ENCODE peak calls at places on chromosome 14, in nine cellular contexts. One of them, this sample, is unnamed.

GRCh38 chr14:67729072-67729561 is 27.4 kb downstream of the RDH12 start:
- DNase-seq in PC-3: no peak
- DNase-seq in AG04449: no peak
- DNase-seq in endothelial cell of umbilical vein: no peak
- DNase-seq in CD8-positive, alpha-beta T cell: no peak
- DNase-seq in pancreas: no peak
- DNase-seq in fibroblast of the aortic adventitia: no peak
- DNase-seq in OCI-LY7: no peak
- DNase-seq in fibroblast of lung: no peak
- DNase-seq in this sample: no peak

GRCh38 chr14:74038015-74038859 is 19.1 kb downstream of the BBOF1 start:
- DNase-seq in fibroblast of the aortic adventitia: peak; percentile 72
- DNase-seq in endothelial cell of umbilical vein: peak; percentile 76
- DNase-seq in PC-3: peak; percentile 84
- DNase-seq in fibroblast of lung: peak; percentile 76
- DNase-seq in AG04449: no peak
- DNase-seq in pancreas: no peak
- DNase-seq in OCI-LY7: peak; percentile 65
- DNase-seq in CD8-positive, alpha-beta T cell: no peak
- DNase-seq in this sample: no peak

GRCh38 chr14:103597623-103598372 is 31.2 kb upstream of the KLC1 start:
- DNase-seq in fibroblast of lung: peak; percentile 88
- DNase-seq in OCI-LY7: no peak
- DNase-seq in fibroblast of the aortic adventitia: peak; percentile 81
- DNase-seq in pancreas: no peak
- DNase-seq in PC-3: peak; percentile 92
- DNase-seq in CD8-positive, alpha-beta T cell: no peak
- DNase-seq in endothelial cell of umbilical vein: no peak
- DNase-seq in AG04449: no peak
- DNase-seq in this sample: peak; percentile 57

GRCh38 chr14:32259368-32260013 is 56.4 kb upstream of the RNU6-8 start:
- DNase-seq in PC-3: peak; percentile 87
- DNase-seq in fibroblast of lung: peak; percentile 42
- DNase-seq in fibroblast of the aortic adventitia: peak; percentile 55
- DNase-seq in OCI-LY7: no peak
- DNase-seq in AG04449: no peak
- DNase-seq in endothelial cell of umbilical vein: peak; percentile 56
- DNase-seq in CD8-positive, alpha-beta T cell: no peak
- DNase-seq in pancreas: no peak
- DNase-seq in this sample: peak; percentile 17

GRCh38 chr14:49461529-49462401 is 124.4 kb downstream of the RPS29 start:
- DNase-seq in PC-3: peak; percentile 92
- DNase-seq in AG04449: peak; percentile 33
- DNase-seq in fibroblast of the aortic adventitia: peak; percentile 89
- DNase-seq in OCI-LY7: peak; percentile 83
- DNase-seq in pancreas: no peak
- DNase-seq in fibroblast of lung: peak; percentile 86
- DNase-seq in endothelial cell of umbilical vein: peak; percentile 78
- DNase-seq in CD8-positive, alpha-beta T cell: peak; percentile 53
- DNase-seq in this sample: peak; percentile 53

GRCh38 chr14:95207475-95208253 is 50.3 kb upstream of the DICER1 start:
- DNase-seq in pancreas: no peak
- DNase-seq in fibroblast of the aortic adventitia: no peak
- DNase-seq in OCI-LY7: no peak
- DNase-seq in PC-3: no peak
- DNase-seq in CD8-positive, alpha-beta T cell: no peak
- DNase-seq in endothelial cell of umbilical vein: no peak
- DNase-seq in fibroblast of lung: no peak
- DNase-seq in AG04449: no peak
- DNase-seq in this sample: no peak

GRCh38 chr14:22838631-22839041 is 2.3 kb downstream of the MMP14 start:
- DNase-seq in AG04449: no peak
- DNase-seq in fibroblast of the aortic adventitia: peak; percentile 65
- DNase-seq in endothelial cell of umbilical vein: no peak
- DNase-seq in CD8-positive, alpha-beta T cell: no peak
- DNase-seq in fibroblast of lung: peak; percentile 73
- DNase-seq in pancreas: no peak
- DNase-seq in PC-3: no peak
- DNase-seq in OCI-LY7: no peak
- DNase-seq in this sample: no peak

GRCh38 chr14:77063581-77064289 is 34.3 kb upstream of the CIPC start:
- DNase-seq in pancreas: no peak
- DNase-seq in endothelial cell of umbilical vein: no peak
- DNase-seq in CD8-positive, alpha-beta T cell: no peak
- DNase-seq in AG04449: no peak
- DNase-seq in fibroblast of lung: peak; percentile 71
- DNase-seq in OCI-LY7: no peak
- DNase-seq in fibroblast of the aortic adventitia: peak; percentile 65
- DNase-seq in PC-3: no peak
- DNase-seq in this sample: no peak

GRCh38 chr14:97602438-97603117 is 805.4 kb downstream of the VRK1 start:
- DNase-seq in AG04449: no peak
- DNase-seq in endothelial cell of umbilical vein: no peak
- DNase-seq in OCI-LY7: no peak
- DNase-seq in pancreas: no peak
- DNase-seq in fibroblast of the aortic adventitia: no peak
- DNase-seq in PC-3: no peak
- DNase-seq in fibroblast of lung: no peak
- DNase-seq in CD8-positive, alpha-beta T cell: peak; percentile 88
- DNase-seq in this sample: no peak

GRCh38 chr14:20608383-20609095 is 17.4 kb upstream of the RNASE12 start:
- DNase-seq in OCI-LY7: no peak
- DNase-seq in fibroblast of the aortic adventitia: no peak
- DNase-seq in PC-3: no peak
- DNase-seq in fibroblast of lung: no peak
- DNase-seq in pancreas: no peak
- DNase-seq in endothelial cell of umbilical vein: no peak
- DNase-seq in AG04449: no peak
- DNase-seq in CD8-positive, alpha-beta T cell: no peak
- DNase-seq in this sample: no peak

GRCh38 chr14:23209651-23210423 is 26.4 kb upstream of the SLC7A8 start:
- DNase-seq in fibroblast of lung: peak; percentile 70
- DNase-seq in endothelial cell of umbilical vein: no peak
- DNase-seq in CD8-positive, alpha-beta T cell: no peak
- DNase-seq in pancreas: no peak
- DNase-seq in AG04449: no peak
- DNase-seq in OCI-LY7: no peak
- DNase-seq in PC-3: no peak
- DNase-seq in fibroblast of the aortic adventitia: no peak
- DNase-seq in this sample: no peak

GRCh38 chr14:93999573-93999972 is 2.5 kb downstream of the CCDC197 start:
- DNase-seq in fibroblast of the aortic adventitia: no peak
- DNase-seq in endothelial cell of umbilical vein: no peak
- DNase-seq in PC-3: no peak
- DNase-seq in AG04449: no peak
- DNase-seq in OCI-LY7: no peak
- DNase-seq in pancreas: no peak
- DNase-seq in CD8-positive, alpha-beta T cell: no peak
- DNase-seq in fibroblast of lung: no peak
- DNase-seq in this sample: no peak

GRCh38 chr14:33356167-33356566 is 417.5 kb downstream of the NPAS3 start:
- DNase-seq in OCI-LY7: no peak
- DNase-seq in endothelial cell of umbilical vein: no peak
- DNase-seq in AG04449: no peak
- DNase-seq in fibroblast of lung: no peak
- DNase-seq in CD8-positive, alpha-beta T cell: no peak
- DNase-seq in PC-3: no peak
- DNase-seq in pancreas: no peak
- DNase-seq in fibroblast of the aortic adventitia: no peak
- DNase-seq in this sample: no peak

GRCh38 chr14:38731962-38732361 is 371.1 kb downstream of the SEC23A start:
- DNase-seq in OCI-LY7: no peak
- DNase-seq in AG04449: no peak
- DNase-seq in endothelial cell of umbilical vein: no peak
- DNase-seq in fibroblast of lung: no peak
- DNase-seq in fibroblast of the aortic adventitia: no peak
- DNase-seq in CD8-positive, alpha-beta T cell: no peak
- DNase-seq in pancreas: no peak
- DNase-seq in PC-3: no peak
- DNase-seq in this sample: no peak

GRCh38 chr14:51201890-51202289 is 38.2 kb upstream of the TMX1 start:
- DNase-seq in endothelial cell of umbilical vein: no peak
- DNase-seq in PC-3: no peak
- DNase-seq in pancreas: no peak
- DNase-seq in AG04449: no peak
- DNase-seq in CD8-positive, alpha-beta T cell: no peak
- DNase-seq in fibroblast of the aortic adventitia: no peak
- DNase-seq in fibroblast of lung: no peak
- DNase-seq in OCI-LY7: no peak
- DNase-seq in this sample: no peak

GRCh38 chr14:73945159-73945670 is 4.7 kb downstream of the FAM161B start:
- DNase-seq in endothelial cell of umbilical vein: no peak
- DNase-seq in PC-3: no peak
- DNase-seq in fibroblast of lung: no peak
- DNase-seq in AG04449: no peak
- DNase-seq in CD8-positive, alpha-beta T cell: no peak
- DNase-seq in pancreas: no peak
- DNase-seq in OCI-LY7: no peak
- DNase-seq in fibroblast of the aortic adventitia: no peak
- DNase-seq in this sample: no peak

GRCh38 chr14:74144789-74145188 is 60.0 kb downstream of the LIN52 start:
- DNase-seq in OCI-LY7: no peak
- DNase-seq in PC-3: no peak
- DNase-seq in pancreas: no peak
- DNase-seq in endothelial cell of umbilical vein: no peak
- DNase-seq in AG04449: no peak
- DNase-seq in fibroblast of lung: no peak
- DNase-seq in CD8-positive, alpha-beta T cell: no peak
- DNase-seq in fibroblast of the aortic adventitia: no peak
- DNase-seq in this sample: no peak

GRCh38 chr14:36408388-36408787 is 88.0 kb upstream of the MBIP start:
- DNase-seq in fibroblast of the aortic adventitia: no peak
- DNase-seq in endothelial cell of umbilical vein: no peak
- DNase-seq in PC-3: peak; percentile 7
- DNase-seq in CD8-positive, alpha-beta T cell: no peak
- DNase-seq in AG04449: no peak
- DNase-seq in fibroblast of lung: no peak
- DNase-seq in pancreas: no peak
- DNase-seq in OCI-LY7: no peak
- DNase-seq in this sample: no peak
- TF ChIP-seq CTCF in fibroblast of the aortic adventitia: no peak
- TF ChIP-seq CTCF in endothelial cell of umbilical vein: no peak
- TF ChIP-seq CTCF in PC-3: peak; percentile 41
- TF ChIP-seq CTCF in CD8-positive, alpha-beta T cell: no peak
- TF ChIP-seq CTCF in AG04449: no peak
- TF ChIP-seq CTCF in fibroblast of lung: no peak
- TF ChIP-seq CTCF in pancreas: no peak
- TF ChIP-seq CTCF in OCI-LY7: no peak
- TF ChIP-seq CTCF in this sample: no peak

GRCh38 chr14:89387922-89388685 is 28.9 kb downstream of the FOXN3 start:
- DNase-seq in OCI-LY7: no peak
- DNase-seq in endothelial cell of umbilical vein: no peak
- DNase-seq in fibroblast of lung: no peak
- DNase-seq in fibroblast of the aortic adventitia: no peak
- DNase-seq in pancreas: no peak
- DNase-seq in CD8-positive, alpha-beta T cell: no peak
- DNase-seq in AG04449: no peak
- DNase-seq in PC-3: no peak
- DNase-seq in this sample: no peak

GRCh38 chr14:89391556-89391955 is 25.5 kb downstream of the FOXN3 start:
- DNase-seq in CD8-positive, alpha-beta T cell: no peak
- DNase-seq in fibroblast of lung: no peak
- DNase-seq in fibroblast of the aortic adventitia: no peak
- DNase-seq in OCI-LY7: no peak
- DNase-seq in pancreas: no peak
- DNase-seq in endothelial cell of umbilical vein: no peak
- DNase-seq in PC-3: no peak
- DNase-seq in AG04449: no peak
- DNase-seq in this sample: no peak

GRCh38 chr14:89386214-89386886 is 30.7 kb downstream of the FOXN3 start:
- DNase-seq in fibroblast of lung: peak; percentile 32
- DNase-seq in AG04449: no peak
- DNase-seq in endothelial cell of umbilical vein: peak; percentile 12
- DNase-seq in pancreas: no peak
- DNase-seq in fibroblast of the aortic adventitia: no peak
- DNase-seq in PC-3: no peak
- DNase-seq in OCI-LY7: no peak
- DNase-seq in CD8-positive, alpha-beta T cell: no peak
- DNase-seq in this sample: no peak

GRCh38 chr14:89391123-89391522 is 25.9 kb downstream of the FOXN3 start:
- DNase-seq in fibroblast of the aortic adventitia: no peak
- DNase-seq in fibroblast of lung: no peak
- DNase-seq in PC-3: peak; percentile 43
- DNase-seq in AG04449: no peak
- DNase-seq in endothelial cell of umbilical vein: no peak
- DNase-seq in OCI-LY7: no peak
- DNase-seq in pancreas: no peak
- DNase-seq in CD8-positive, alpha-beta T cell: no peak
- DNase-seq in this sample: no peak

GRCh38 chr14:89388853-89389252 is 28.2 kb downstream of the FOXN3 start:
- DNase-seq in fibroblast of the aortic adventitia: peak; percentile 46
- DNase-seq in PC-3: peak; percentile 11
- DNase-seq in AG04449: no peak
- DNase-seq in OCI-LY7: no peak
- DNase-seq in pancreas: no peak
- DNase-seq in fibroblast of lung: peak; percentile 50
- DNase-seq in endothelial cell of umbilical vein: no peak
- DNase-seq in CD8-positive, alpha-beta T cell: no peak
- DNase-seq in this sample: no peak
- H3K4me3 ChIP-seq in fibroblast of the aortic adventitia: no peak overlapping the region
- H3K4me3 ChIP-seq in PC-3: no peak overlapping the region
- H3K4me3 ChIP-seq in AG04449: no peak overlapping the region
- H3K4me3 ChIP-seq in OCI-LY7: no peak overlapping the region
- H3K4me3 ChIP-seq in pancreas: no peak overlapping the region
- H3K4me3 ChIP-seq in fibroblast of lung: no peak overlapping the region
- H3K4me3 ChIP-seq in endothelial cell of umbilical vein: no peak overlapping the region
- H3K4me3 ChIP-seq in CD8-positive, alpha-beta T cell: no peak overlapping the region
- H3K4me3 ChIP-seq in this sample: no peak overlapping the region

GRCh38 chr14:55440385-55440784 is at the start of gene TBPL2:
- DNase-seq in OCI-LY7: no peak
- DNase-seq in fibroblast of the aortic adventitia: no peak
- DNase-seq in CD8-positive, alpha-beta T cell: no peak
- DNase-seq in endothelial cell of umbilical vein: no peak
- DNase-seq in PC-3: no peak
- DNase-seq in AG04449: no peak
- DNase-seq in pancreas: peak; percentile 46
- DNase-seq in fibroblast of lung: no peak
- DNase-seq in this sample: no peak
- TF ChIP-seq CTCF in OCI-LY7: no peak
- TF ChIP-seq CTCF in fibroblast of the aortic adventitia: peak; percentile 12
- TF ChIP-seq CTCF in CD8-positive, alpha-beta T cell: no peak
- TF ChIP-seq CTCF in endothelial cell of umbilical vein: peak; percentile 67
- TF ChIP-seq CTCF in PC-3: no peak
- TF ChIP-seq CTCF in AG04449: peak; percentile 4
- TF ChIP-seq CTCF in pancreas: no peak
- TF ChIP-seq CTCF in fibroblast of lung: no peak
- TF ChIP-seq CTCF in this sample: no peak

DNA sequence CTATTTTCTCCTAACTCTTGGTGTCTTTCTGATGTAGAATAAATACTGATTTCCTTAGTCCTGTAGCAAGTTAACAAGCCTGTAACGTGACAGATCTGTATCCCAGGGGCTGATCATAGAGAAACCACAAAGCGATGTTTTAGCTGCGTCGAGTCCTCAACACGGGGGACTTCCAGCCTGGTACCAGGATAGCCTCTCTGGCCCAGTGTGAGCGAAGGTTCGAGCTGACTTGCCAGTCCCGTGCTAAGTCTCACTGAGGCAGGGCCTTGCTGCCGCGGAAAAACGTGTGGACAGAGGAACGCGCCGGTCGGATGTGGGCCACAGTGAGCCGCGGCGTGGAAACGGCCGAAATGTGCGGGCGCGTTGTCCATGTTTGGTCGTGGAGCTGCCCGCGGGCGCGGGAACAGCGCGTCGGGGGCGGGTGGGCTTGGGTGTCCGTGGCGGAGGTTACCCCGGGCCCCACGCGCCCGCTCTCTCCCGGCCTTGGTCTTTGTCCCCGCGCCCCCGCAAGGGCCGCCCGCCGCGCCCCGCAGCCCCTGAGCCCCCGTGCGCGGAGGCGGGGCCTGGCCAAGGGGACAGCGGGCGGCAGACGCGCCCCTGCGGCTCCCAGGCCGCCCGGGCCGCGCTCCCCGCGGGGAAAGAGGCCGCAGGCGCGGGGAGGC is 531 bp upstream of the EML1 start:
- DNase-seq in OCI-LY7: no peak
- DNase-seq in AG04449: no peak
- DNase-seq in fibroblast of lung: peak; percentile 34
- DNase-seq in PC-3: no peak
- DNase-seq in pancreas: peak; percentile 84
- DNase-seq in fibroblast of the aortic adventitia: peak; percentile 36
- DNase-seq in endothelial cell of umbilical vein: peak; percentile 47
- DNase-seq in CD8-positive, alpha-beta T cell: no peak
- DNase-seq in this sample: no peak
- H3K4me3 ChIP-seq in OCI-LY7: no peak overlapping the region
- H3K4me3 ChIP-seq in AG04449: peak overlapping the region; percentile 56
- H3K4me3 ChIP-seq in fibroblast of lung: peak overlapping the region; percentile 23
- H3K4me3 ChIP-seq in PC-3: peak overlapping the region; percentile 65
- H3K4me3 ChIP-seq in pancreas: peak overlapping the region; percentile 41
- H3K4me3 ChIP-seq in fibroblast of the aortic adventitia: peak overlapping the region; percentile 61
- H3K4me3 ChIP-seq in endothelial cell of umbilical vein: no peak overlapping the region
- H3K4me3 ChIP-seq in CD8-positive, alpha-beta T cell: no peak overlapping the region
- H3K4me3 ChIP-seq in this sample: peak overlapping the region; percentile 43